ENCODE peak calls at places on chromosome 20, in eight cellular contexts. One of them, this sample, is unnamed. For H3K9me3, the result is how much of the 10 kb centered on the place peaks cover.

GRCh38 chr20:22801528-22801927 is 217.2 kb upstream of the FOXA2 start:
- DNase-seq in CD8-positive, alpha-beta T cell: no peak
- DNase-seq in A549: no peak
- DNase-seq in tibial artery: no peak
- DNase-seq in endothelial cell of umbilical vein: no peak
- DNase-seq in spleen: no peak
- DNase-seq in lung: no peak
- DNase-seq in psoas muscle: no peak
- DNase-seq in this sample: no peak

GRCh38 chr20:51452091-51452613 is 90.4 kb downstream of the NFATC2 start:
- DNase-seq in CD8-positive, alpha-beta T cell: no peak
- DNase-seq in endothelial cell of umbilical vein: no peak
- DNase-seq in psoas muscle: no peak
- DNase-seq in A549: no peak
- DNase-seq in tibial artery: no peak
- DNase-seq in lung: no peak
- DNase-seq in spleen: no peak
- DNase-seq in this sample: no peak

GRCh38 chr20:23193985-23194384 is 107.9 kb upstream of the CD93 start:
- DNase-seq in A549: no peak
- DNase-seq in endothelial cell of umbilical vein: no peak
- DNase-seq in CD8-positive, alpha-beta T cell: no peak
- DNase-seq in psoas muscle: no peak
- DNase-seq in lung: no peak
- DNase-seq in spleen: no peak
- DNase-seq in tibial artery: no peak
- DNase-seq in this sample: no peak

GRCh38 chr20:38275815-38276550 is 15.4 kb upstream of the KIAA1755 start:
- DNase-seq in A549: no peak
- DNase-seq in spleen: no peak
- DNase-seq in psoas muscle: no peak
- DNase-seq in tibial artery: no peak
- DNase-seq in endothelial cell of umbilical vein: peak
- DNase-seq in lung: no peak
- DNase-seq in CD8-positive, alpha-beta T cell: no peak
- DNase-seq in this sample: no peak

GRCh38 chr20:32731882-32732266 is 11.4 kb downstream of the COMMD7 start:
- DNase-seq in psoas muscle: no peak
- DNase-seq in tibial artery: no peak
- DNase-seq in A549: no peak
- DNase-seq in lung: no peak
- DNase-seq in CD8-positive, alpha-beta T cell: no peak
- DNase-seq in endothelial cell of umbilical vein: no peak
- DNase-seq in spleen: no peak
- DNase-seq in this sample: no peak

GRCh38 chr20:62816031-62816878 is 595 bp upstream of the COL9A3 start:
- DNase-seq in tibial artery: no peak
- DNase-seq in psoas muscle: no peak
- DNase-seq in spleen: no peak
- DNase-seq in A549: no peak
- DNase-seq in CD8-positive, alpha-beta T cell: no peak
- DNase-seq in lung: no peak
- DNase-seq in endothelial cell of umbilical vein: no peak
- DNase-seq in this sample: no peak

GRCh38 chr20:59823456-59823855 is 110.0 kb downstream of the SYCP2 start:
- DNase-seq in spleen: no peak
- DNase-seq in tibial artery: no peak
- DNase-seq in psoas muscle: no peak
- DNase-seq in CD8-positive, alpha-beta T cell: no peak
- DNase-seq in lung: no peak
- DNase-seq in endothelial cell of umbilical vein: no peak
- DNase-seq in A549: no peak
- DNase-seq in this sample: peak

GRCh38 chr20:9166153-9166780 is 97.4 kb downstream of the PLCB4 start:
- DNase-seq in spleen: no peak
- DNase-seq in endothelial cell of umbilical vein: peak
- DNase-seq in psoas muscle: no peak
- DNase-seq in lung: no peak
- DNase-seq in tibial artery: no peak
- DNase-seq in A549: peak
- DNase-seq in CD8-positive, alpha-beta T cell: no peak
- DNase-seq in this sample: no peak

GRCh38 chr20:38125157-38126056 is 39.7 kb downstream of the TGM2 start:
- DNase-seq in tibial artery: peak
- DNase-seq in CD8-positive, alpha-beta T cell: no peak
- DNase-seq in lung: peak
- DNase-seq in spleen: peak
- DNase-seq in endothelial cell of umbilical vein: peak
- DNase-seq in A549: no peak
- DNase-seq in psoas muscle: peak
- DNase-seq in this sample: peak

GRCh38 chr20:25058797-25059486 is 1.0 kb upstream of the ACSS1 start:
- DNase-seq in spleen: peak
- DNase-seq in psoas muscle: no peak
- DNase-seq in tibial artery: peak
- DNase-seq in A549: peak
- DNase-seq in lung: no peak
- DNase-seq in CD8-positive, alpha-beta T cell: no peak
- DNase-seq in endothelial cell of umbilical vein: peak
- DNase-seq in this sample: peak

GRCh38 chr20:50213531-50214106 is 23.0 kb downstream of the CEBPB start:
- DNase-seq in spleen: no peak
- DNase-seq in endothelial cell of umbilical vein: no peak
- DNase-seq in psoas muscle: no peak
- DNase-seq in CD8-positive, alpha-beta T cell: no peak
- DNase-seq in A549: no peak
- DNase-seq in tibial artery: no peak
- DNase-seq in lung: no peak
- DNase-seq in this sample: no peak

GRCh38 chr20:33926425-33926824 is 67.3 kb upstream of the RALY start:
- DNase-seq in psoas muscle: no peak
- DNase-seq in CD8-positive, alpha-beta T cell: no peak
- DNase-seq in spleen: no peak
- DNase-seq in tibial artery: no peak
- DNase-seq in endothelial cell of umbilical vein: no peak
- DNase-seq in A549: no peak
- DNase-seq in lung: no peak
- DNase-seq in this sample: no peak

GRCh38 chr20:62887147-62887859 is 25.7 kb upstream of the TCFL5 start:
- DNase-seq in tibial artery: no peak
- DNase-seq in psoas muscle: peak
- DNase-seq in spleen: no peak
- DNase-seq in CD8-positive, alpha-beta T cell: peak
- DNase-seq in A549: no peak
- DNase-seq in endothelial cell of umbilical vein: peak
- DNase-seq in lung: no peak
- DNase-seq in this sample: peak

GRCh38 chr20:62938105-62938888 is at the start of gene GID8:
- DNase-seq in spleen: peak
- DNase-seq in endothelial cell of umbilical vein: peak
- DNase-seq in CD8-positive, alpha-beta T cell: no peak
- DNase-seq in psoas muscle: peak
- DNase-seq in tibial artery: no peak
- DNase-seq in A549: peak
- DNase-seq in lung: no peak
- DNase-seq in this sample: peak

GRCh38 chr20:52985687-52986086 is 13.5 kb downstream of the TSHZ2 start:
- DNase-seq in tibial artery: no peak
- DNase-seq in lung: no peak
- DNase-seq in endothelial cell of umbilical vein: no peak
- DNase-seq in psoas muscle: no peak
- DNase-seq in CD8-positive, alpha-beta T cell: no peak
- DNase-seq in spleen: no peak
- DNase-seq in A549: no peak
- DNase-seq in this sample: no peak

GRCh38 chr20:35617397-35618031 is 1.9 kb downstream of the SPAG4 start:
- DNase-seq in CD8-positive, alpha-beta T cell: peak
- DNase-seq in lung: peak
- DNase-seq in psoas muscle: peak
- DNase-seq in endothelial cell of umbilical vein: peak
- DNase-seq in A549: peak
- DNase-seq in spleen: peak
- DNase-seq in tibial artery: peak
- DNase-seq in this sample: peak

GRCh38 chr20:35618372-35619131 is 2.9 kb downstream of the SPAG4 start:
- DNase-seq in psoas muscle: no peak
- DNase-seq in A549: peak
- DNase-seq in CD8-positive, alpha-beta T cell: no peak
- DNase-seq in endothelial cell of umbilical vein: peak
- DNase-seq in lung: no peak
- DNase-seq in tibial artery: no peak
- DNase-seq in spleen: peak
- DNase-seq in this sample: no peak

GRCh38 chr20:35619196-35620095 is 3.8 kb downstream of the SPAG4 start:
- DNase-seq in tibial artery: peak
- DNase-seq in lung: peak
- DNase-seq in A549: peak
- DNase-seq in psoas muscle: peak
- DNase-seq in CD8-positive, alpha-beta T cell: peak
- DNase-seq in spleen: peak
- DNase-seq in endothelial cell of umbilical vein: peak
- DNase-seq in this sample: peak

GRCh38 chr20:35616465-35617396 is 1.1 kb downstream of the SPAG4 start:
- DNase-seq in lung: peak
- DNase-seq in spleen: peak
- DNase-seq in A549: peak
- DNase-seq in psoas muscle: peak
- DNase-seq in endothelial cell of umbilical vein: peak
- DNase-seq in tibial artery: peak
- DNase-seq in CD8-positive, alpha-beta T cell: peak
- DNase-seq in this sample: peak

GRCh38 chr20:35618032-35618371 is 2.4 kb downstream of the SPAG4 start:
- DNase-seq in CD8-positive, alpha-beta T cell: no peak
- DNase-seq in spleen: peak
- DNase-seq in lung: no peak
- DNase-seq in endothelial cell of umbilical vein: no peak
- DNase-seq in psoas muscle: no peak
- DNase-seq in tibial artery: no peak
- DNase-seq in A549: no peak
- DNase-seq in this sample: no peak
- TF ChIP-seq CTCF in CD8-positive, alpha-beta T cell: no peak
- TF ChIP-seq CTCF in spleen: no peak
- TF ChIP-seq CTCF in lung: no peak
- TF ChIP-seq CTCF in endothelial cell of umbilical vein: no peak
- TF ChIP-seq CTCF in psoas muscle: no peak
- TF ChIP-seq CTCF in tibial artery: no peak
- TF ChIP-seq CTCF in A549: peak
- TF ChIP-seq CTCF in this sample: no peak

DNA sequence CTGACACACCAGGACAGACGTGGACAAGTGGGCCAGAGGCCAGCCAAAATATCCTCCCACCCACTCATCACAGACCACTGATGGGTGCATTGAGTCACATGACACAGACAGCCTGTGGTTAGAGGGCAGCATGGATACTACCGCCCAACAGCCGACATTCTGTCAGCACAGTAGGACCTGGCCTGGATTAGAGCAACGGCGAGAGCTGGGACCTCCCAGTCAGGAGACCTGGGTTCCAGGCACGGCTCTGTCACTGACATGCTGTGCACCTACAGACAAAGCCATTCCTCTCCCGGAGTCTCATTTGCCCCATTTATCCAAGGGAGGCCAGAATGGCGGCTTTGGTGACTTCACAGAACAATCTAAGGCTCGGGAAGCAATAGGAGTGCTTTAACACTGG is 8.0 kb downstream of the ZNF335 start:
- DNase-seq in lung: no peak
- DNase-seq in endothelial cell of umbilical vein: no peak
- DNase-seq in psoas muscle: peak
- DNase-seq in CD8-positive, alpha-beta T cell: no peak
- DNase-seq in tibial artery: no peak
- DNase-seq in spleen: peak
- DNase-seq in A549: no peak
- DNase-seq in this sample: no peak
- H3K27ac ChIP-seq in lung: no peak
- H3K27ac ChIP-seq in endothelial cell of umbilical vein: no peak
- H3K27ac ChIP-seq in psoas muscle: no peak
- H3K27ac ChIP-seq in CD8-positive, alpha-beta T cell: no peak
- H3K27ac ChIP-seq in tibial artery: no peak
- H3K27ac ChIP-seq in spleen: no peak
- H3K27ac ChIP-seq in A549: no peak
- H3K27ac ChIP-seq in this sample: no peak

GRCh38 chr20:64766-65322 is 22.6 kb upstream of the DEFB125 start:
- DNase-seq in tibial artery: no peak
- DNase-seq in psoas muscle: no peak
- DNase-seq in spleen: no peak
- DNase-seq in A549: no peak
- DNase-seq in endothelial cell of umbilical vein: no peak
- DNase-seq in CD8-positive, alpha-beta T cell: no peak
- DNase-seq in lung: no peak
- DNase-seq in this sample: no peak

GRCh38 chr20:61230-61629 is 26.2 kb upstream of the DEFB125 start:
- DNase-seq in lung: no peak
- DNase-seq in tibial artery: no peak
- DNase-seq in psoas muscle: no peak
- DNase-seq in spleen: no peak
- DNase-seq in A549: no peak
- DNase-seq in endothelial cell of umbilical vein: no peak
- DNase-seq in CD8-positive, alpha-beta T cell: no peak
- DNase-seq in this sample: no peak

GRCh38 chr20:61757-62156 is 25.7 kb upstream of the DEFB125 start:
- DNase-seq in endothelial cell of umbilical vein: no peak
- DNase-seq in tibial artery: no peak
- DNase-seq in spleen: no peak
- DNase-seq in psoas muscle: no peak
- DNase-seq in CD8-positive, alpha-beta T cell: no peak
- DNase-seq in lung: no peak
- DNase-seq in A549: no peak
- DNase-seq in this sample: no peak

GRCh38 chr20:62487-62886 is 25.0 kb upstream of the DEFB125 start:
- DNase-seq in lung: no peak
- DNase-seq in A549: no peak
- DNase-seq in psoas muscle: no peak
- DNase-seq in tibial artery: no peak
- DNase-seq in CD8-positive, alpha-beta T cell: no peak
- DNase-seq in spleen: no peak
- DNase-seq in endothelial cell of umbilical vein: no peak
- DNase-seq in this sample: no peak

GRCh38 chr20:64026-64603 is 23.4 kb upstream of the DEFB125 start:
- DNase-seq in endothelial cell of umbilical vein: no peak
- DNase-seq in spleen: no peak
- DNase-seq in psoas muscle: no peak
- DNase-seq in A549: no peak
- DNase-seq in tibial artery: no peak
- DNase-seq in lung: no peak
- DNase-seq in CD8-positive, alpha-beta T cell: no peak
- DNase-seq in this sample: no peak
- H3K9me3 ChIP-seq in endothelial cell of umbilical vein: under half
- H3K9me3 ChIP-seq in spleen: under half
- H3K9me3 ChIP-seq in psoas muscle: under half
- H3K9me3 ChIP-seq in A549: under half
- H3K9me3 ChIP-seq in tibial artery: under half
- H3K9me3 ChIP-seq in lung: under half
- H3K9me3 ChIP-seq in CD8-positive, alpha-beta T cell: under half
- H3K9me3 ChIP-seq in this sample: under half

DNA sequence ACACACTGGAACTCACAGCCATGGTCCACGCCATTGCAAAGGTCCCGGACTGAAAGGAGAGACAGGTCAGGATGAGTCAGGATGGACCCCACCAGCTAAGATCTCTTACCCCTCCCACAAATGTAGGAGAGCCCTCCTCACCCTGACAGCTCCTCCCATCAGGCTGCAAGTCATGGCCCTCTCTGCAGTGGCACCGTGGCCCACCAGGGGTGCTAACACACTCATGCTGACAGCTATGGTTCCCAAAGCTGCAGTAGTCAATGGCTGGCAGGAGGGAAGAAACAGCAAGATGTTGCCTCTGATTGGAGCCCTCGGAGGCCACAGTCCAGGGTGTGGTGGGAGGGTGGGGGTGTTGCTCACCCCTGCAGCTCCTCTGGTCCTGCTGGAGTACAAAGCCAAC is 5.7 kb upstream of the RBPJL start:
- DNase-seq in endothelial cell of umbilical vein: peak
- DNase-seq in A549: peak
- DNase-seq in lung: no peak
- DNase-seq in CD8-positive, alpha-beta T cell: no peak
- DNase-seq in psoas muscle: no peak
- DNase-seq in tibial artery: no peak
- DNase-seq in spleen: no peak
- DNase-seq in this sample: no peak
- TF ChIP-seq CTCF in endothelial cell of umbilical vein: peak
- TF ChIP-seq CTCF in A549: no peak
- TF ChIP-seq CTCF in lung: no peak
- TF ChIP-seq CTCF in CD8-positive, alpha-beta T cell: peak
- TF ChIP-seq CTCF in psoas muscle: no peak
- TF ChIP-seq CTCF in tibial artery: no peak
- TF ChIP-seq CTCF in spleen: no peak
- TF ChIP-seq CTCF in this sample: no peak